ENCODE peak calls at places on chromosomes 13 and 19, in nine cellular contexts. T is stimulated activated CD8-positive, alpha-beta memory T cell treated with anti-CD3 and anti-CD28 coated beads, Interleukin-7, amount 100 ng/mL, for 1 hour; P is stimulated activated CD4-positive, alpha-beta T cell treated with anti-CD3 and anti-CD28 coated beads, Interleukin-4, amount 100 ng/mL, for 4 hours; A is SHP77; C is C1 segment of cervical spinal cord; E is NCI-H2029; B is fibroblast of pulmonary artery; Y is WTC11; X is HAP-1. H is an unnamed sample.
A peak's percentile ranks its signal among the peaks of the same experiment; 100 is the strongest.

GRCh38 chr19:18883530-18884304 is 12.2 kb downstream of the CERS1 start:
- DNase-seq in Y (no peak), A (no peak), E (peak; percentile 15), C (no peak), P (no peak), B (no peak), X (no peak), T (no peak), H (no peak)

GRCh38 chr13:66546534-66547379 is 683.4 kb downstream of the PCDH9 start:
- DNase-seq in E (no peak), T (no peak), P (no peak), Y (no peak), A (no peak), B (peak; percentile 21), C (no peak), X (no peak), H (no peak)

GRCh38 chr19:11495885-11496284 is 9.8 kb downstream of the ZNF653 start:
- DNase-seq in E (no peak), C (no peak), P (no peak), X (no peak), T (no peak), B (no peak), Y (no peak), A (no peak), H (no peak)

GRCh38 chr19:4965061-4965460 is 3.9 kb upstream of the KDM4B start:
- DNase-seq in Y (no peak), A (no peak), E (no peak), P (no peak), T (no peak), B (no peak), X (no peak), C (no peak), H (no peak)

GRCh38 chr19:38919837-38920528 is 8.0 kb upstream of the CCER2 start:
- DNase-seq in X (no peak), B (no peak), E (no peak), T (no peak), A (no peak), Y (no peak), C (no peak), P (no peak), H (no peak)

GRCh38 chr13:31240921-31241320 is 41.1 kb downstream of the B3GLCT start:
- DNase-seq in A (no peak), X (no peak), Y (no peak), T (no peak), E (no peak), P (no peak), C (no peak), B (peak; percentile 49), H (no peak)

GRCh38 chr13:110817143-110817542 is 97.7 kb downstream of the ANKRD10 start:
- DNase-seq in C (no peak), T (no peak), Y (no peak), A (no peak), E (peak; percentile 44), B (no peak), X (no peak), P (no peak), H (no peak)

GRCh38 chr19:45630463-45630862 is 8.7 kb downstream of the EML2 start:
- DNase-seq in T (no peak), X (peak; percentile 85), C (no peak), B (peak; percentile 93), Y (no peak), P (no peak), E (no peak), A (no peak), H (no peak)

GRCh38 chr19:47027586-47028371 is 8.1 kb downstream of the NPAS1 start:
- DNase-seq in C (no peak), B (no peak), X (no peak), Y (no peak), P (no peak), A (no peak), E (no peak), T (no peak), H (no peak)

GRCh38 chr13:102401305-102401704 is 543 bp downstream of the FGF14 start:
- DNase-seq in B (no peak), T (no peak), Y (no peak), C (no peak), P (no peak), E (no peak), A (no peak), X (no peak), H (peak; percentile 73)

GRCh38 chr13:77506874-77507273 is 28.6 kb upstream of the SCEL start:
- DNase-seq in X (no peak), E (no peak), Y (no peak), P (no peak), A (peak; percentile 6), B (no peak), C (no peak), T (no peak), H (no peak)

GRCh38 chr19:38731654-38732301 is 12.5 kb downstream of the CAPN12 start:
- DNase-seq in C (no peak), X (no peak), T (no peak), B (no peak), P (no peak), E (peak; percentile 82), Y (no peak), A (no peak), H (no peak)

GRCh38 chr13:111338841-111339240 is 18.4 kb downstream of the TEX29 start:
- DNase-seq in B (no peak), C (no peak), E (no peak), X (no peak), A (no peak), T (no peak), P (no peak), Y (no peak), H (no peak)

GRCh38 chr19:30309983-30310805 is 62.0 kb upstream of the ZNF536 start:
- DNase-seq in T (no peak), A (no peak), X (no peak), P (no peak), B (no peak), C (no peak), E (no peak), Y (no peak), H (peak; percentile 70)

GRCh38 chr13:108342369-108343289 is 73.1 kb downstream of the TNFSF13B start:
- DNase-seq in A (peak; percentile 22), Y (no peak), C (no peak), T (no peak), B (peak; percentile 56), P (no peak), E (no peak), X (peak; percentile 4), H (peak; percentile 32)

GRCh38 chr19:38062959-38063786 is 156.2 kb downstream of the SIPA1L3 start:
- DNase-seq in E (peak; percentile 58), Y (no peak), B (no peak), C (no peak), T (no peak), P (no peak), A (peak; percentile 94), X (no peak), H (no peak)

GRCh38 chr19:19835560-19836038 is 14.0 kb upstream of the ZNF506 start:
- DNase-seq in A (no peak), B (no peak), E (no peak), T (no peak), C (no peak), Y (no peak), P (no peak), X (no peak), H (no peak)

GRCh38 chr19:29712744-29713516 is 2.1 kb downstream of the C19orf12 start:
- DNase-seq in Y (no peak), A (no peak), C (no peak), T (no peak), X (no peak), P (no peak), B (no peak), E (no peak), H (peak; percentile 37)

GRCh38 chr19:42201489-42202289 is 15.8 kb downstream of the DEDD2 start:
- DNase-seq in A (no peak), E (no peak), T (no peak), Y (no peak), P (no peak), B (no peak), C (no peak), X (no peak), H (no peak)

GRCh38 chr19:49020931-49021895 is 2.9 kb downstream of the CGB3 start:
- DNase-seq in E (no peak), X (no peak), C (no peak), A (no peak), T (no peak), Y (no peak), B (no peak), P (no peak), H (no peak)

GRCh38 chr19:20038358-20039202 is 725 bp downstream of the ZNF682 start:
- DNase-seq in Y (no peak), X (no peak), A (no peak), T (no peak), B (no peak), C (no peak), P (no peak), E (no peak), H (no peak)

GRCh38 chr13:71866173-71867091 is 572 bp downstream of the DACH1 start:
- DNase-seq in E (no peak), T (no peak), C (no peak), X (peak; percentile 51), B (no peak), P (peak; percentile 13), A (no peak), Y (peak; percentile 36), H (no peak)

GRCh38 chr13:42760949-42761348 is 20.4 kb upstream of the FAM216B start:
- DNase-seq in T (no peak), B (peak; percentile 89), C (no peak), E (no peak), X (no peak), Y (no peak), A (no peak), P (no peak), H (no peak)

GRCh38 chr13:29745704-29746103 is 104.7 kb downstream of the UBL3 start:
- DNase-seq in P (no peak), C (no peak), E (no peak), X (no peak), Y (no peak), A (no peak), B (no peak), T (no peak), H (no peak)

GRCh38 chr19:42480335-42481095 is 37.8 kb upstream of the CXCL17 start:
- DNase-seq in B (peak; percentile 68), T (no peak), Y (no peak), A (peak; percentile 6), C (no peak), P (no peak), E (no peak), X (no peak), H (no peak)

GRCh38 chr13:20993661-20994440 is 67.5 kb downstream of the LATS2 start:
- DNase-seq in B (peak; percentile 62), E (no peak), X (no peak), A (no peak), Y (no peak), C (no peak), T (no peak), P (no peak), H (no peak)

GRCh38 chr19:28608292-28608691 is 604.7 kb downstream of the UQCRFS1 start:
- DNase-seq in Y (no peak), T (no peak), P (no peak), B (no peak), E (no peak), A (no peak), C (no peak), X (no peak), H (no peak)

GRCh38 chr19:46133777-46134231 is 9.3 kb upstream of the IGFL3 start:
- DNase-seq in A (no peak), T (no peak), B (peak; percentile 10), C (no peak), Y (no peak), X (no peak), P (no peak), E (no peak), H (peak; percentile 29)

GRCh38 chr19:8569066-8569761 is 8.0 kb downstream of the MYO1F start:
- DNase-seq in X (no peak), P (no peak), A (no peak), T (peak; percentile 51), Y (no peak), C (peak; percentile 8), E (no peak), B (peak; percentile 88), H (no peak)

GRCh38 chr19:45100797-45101196 is 7.8 kb downstream of the PPP1R37 start:
- DNase-seq in B (no peak), C (no peak), P (no peak), T (no peak), X (no peak), Y (no peak), E (no peak), A (no peak), H (no peak)

H was measured in G401.